ENCODE peak calls at places on chromosomes 1 and 21, in five cellular contexts. L, N, A, G and Z are unnamed samples.

GRCh38 chr1:167723707-167724323 is 2.0 kb downstream of the MPZL1 start:
- DNase-seq in A (no peak), G (no peak), N (no peak), L (no peak), Z (no peak)

GRCh38 chr1:27127419-27127818 is 27.5 kb downstream of the SLC9A1 start:
- DNase-seq in L (no peak), G (no peak), N (peak; percentile 37), A (no peak), Z (no peak)

GRCh38 chr1:3642921-3643675 is 6.8 kb downstream of the WRAP73 start:
- DNase-seq in G (no peak), N (no peak), A (no peak), L (no peak), Z (no peak)

GRCh38 chr1:1348420-1349255 is 580 bp downstream of the DVL1 start:
- DNase-seq in G (no peak), A (no peak), N (no peak), L (no peak), Z (no peak)

GRCh38 chr1:118949317-118949716 is 38.8 kb downstream of the TBX15 start:
- DNase-seq in G (no peak), L (no peak), N (no peak), A (no peak), Z (no peak)

GRCh38 chr1:10960954-10961833 is 51.3 kb upstream of the TARDBP start:
- DNase-seq in G (peak; percentile 76), L (peak; percentile 71), N (peak; percentile 88), A (peak; percentile 52), Z (no peak)

GRCh38 chr21:37435120-37435519 is 68.5 kb downstream of the DYRK1A start:
- DNase-seq in N (no peak), L (peak; percentile 91), A (peak; percentile 27), G (peak; percentile 100), Z (peak; percentile 98)

GRCh38 chr1:195908121-195908520 is 700.1 kb downstream of the KCNT2 start:
- DNase-seq in G (no peak), L (no peak), A (no peak), N (no peak), Z (no peak)